ENCODE peak calls at places on chromosomes 2 and 18, in nine cellular contexts. W, R, E, S, F, C, G, H and Q are unnamed samples.

GRCh38 chr2:110903548-110903947 is 171.2 kb downstream of the ACOXL start:
- DNase-seq in H (no peak), G (no peak), C (no peak), R (no peak), W (no peak), E (no peak), S (no peak), F (no peak), Q (peak; percentile 60)

GRCh38 chr2:26173596-26174482 is 951 bp downstream of the GAREM2 start:
- DNase-seq in R (no peak), F (no peak), G (no peak), S (no peak), E (no peak), W (no peak), H (no peak), C (no peak), Q (peak; percentile 43)

GRCh38 chr2:71156531-71156930 is 26.1 kb downstream of the MPHOSPH10 start:
- DNase-seq in G (no peak), S (peak; percentile 24), F (no peak), C (peak; percentile 23), W (peak; percentile 60), R (no peak), E (no peak), H (no peak), Q (no peak)

GRCh38 chr2:60948926-60949579 is 67.7 kb downstream of the REL start:
- DNase-seq in G (no peak), H (no peak), F (no peak), W (peak; percentile 29), R (no peak), C (peak; percentile 35), E (no peak), S (peak; percentile 55), Q (no peak)

GRCh38 chr18:9400197-9400596 is 65.6 kb downstream of the TWSG1 start:
- DNase-seq in G (no peak), C (no peak), H (no peak), R (no peak), S (no peak), F (no peak), W (no peak), E (no peak), Q (no peak)

GRCh38 chr2:2671826-2672225 is 340.8 kb upstream of the MYT1L start:
- DNase-seq in C (no peak), E (no peak), G (no peak), W (no peak), R (no peak), S (no peak), F (no peak), H (no peak), Q (no peak)

GRCh38 chr18:13003466-13003896 is 12.3 kb downstream of the CEP192 start:
- DNase-seq in C (peak; percentile 80), W (peak; percentile 91), R (no peak), G (peak; percentile 93), H (no peak), F (peak; percentile 14), E (no peak), S (peak; percentile 86), Q (peak; percentile 51)

GRCh38 chr2:1817256-1818127 is 73.2 kb upstream of the PXDN start:
- DNase-seq in H (peak; percentile 36), G (peak; percentile 7), C (peak; percentile 98), F (peak; percentile 46), S (peak; percentile 68), R (peak; percentile 84), E (peak; percentile 93), W (peak; percentile 100), Q (peak; percentile 79)

GRCh38 chr18:30957086-30957485 is 85.5 kb downstream of the DSC3 start:
- DNase-seq in R (no peak), G (no peak), C (no peak), H (no peak), S (peak; percentile 19), W (no peak), F (no peak), E (no peak), Q (no peak)

GRCh38 chr18:40935423-40935822 is 1019.6 kb upstream of the PIK3C3 start:
- DNase-seq in F (no peak), R (no peak), W (peak; percentile 33), G (peak; percentile 40), S (peak; percentile 42), H (no peak), E (no peak), C (peak; percentile 15), Q (no peak)

GRCh38 chr2:37590119-37590571 is 81.3 kb downstream of the CDC42EP3 start:
- DNase-seq in S (peak; percentile 94), H (no peak), E (peak; percentile 55), C (peak; percentile 61), G (no peak), W (peak; percentile 95), R (no peak), F (no peak), Q (no peak)

GRCh38 chr2:179262077-179262660 is 2.5 kb downstream of the SESTD1 start:
- DNase-seq in W (peak; percentile 20), S (no peak), H (no peak), R (no peak), C (no peak), G (no peak), F (no peak), E (no peak), Q (no peak)

GRCh38 chr18:39596891-39597290 is 2031.3 kb upstream of the CELF4 start:
- DNase-seq in S (no peak), C (no peak), E (no peak), H (no peak), F (no peak), G (no peak), R (no peak), W (peak; percentile 6), Q (peak; percentile 53)

GRCh38 chr18:46152436-46152807 is 48.2 kb downstream of the HAUS1 start:
- DNase-seq in S (peak; percentile 71), W (peak; percentile 86), R (no peak), E (no peak), C (peak; percentile 83), F (no peak), H (no peak), G (no peak), Q (no peak)

GRCh38 chr2:111028720-111029119 is 92.0 kb upstream of the BCL2L11 start:
- DNase-seq in G (peak; percentile 56), C (no peak), W (peak; percentile 3), R (no peak), S (no peak), E (no peak), F (peak; percentile 22), H (no peak), Q (no peak)

GRCh38 chr18:28584726-28585125 is 407.8 kb upstream of the CDH2 start:
- DNase-seq in W (peak; percentile 74), F (no peak), S (peak; percentile 95), E (no peak), H (no peak), G (no peak), R (no peak), C (peak; percentile 65), Q (no peak)

GRCh38 chr2:105873721-105874120 is 129.0 kb downstream of the NCK2 start:
- DNase-seq in H (no peak), R (no peak), W (peak; percentile 83), E (no peak), C (peak; percentile 89), F (peak; percentile 79), S (peak; percentile 92), G (no peak), Q (no peak)

GRCh38 chr2:144131042-144131441 is 388.9 kb downstream of the ZEB2 start:
- DNase-seq in H (no peak), F (no peak), C (peak; percentile 85), S (peak; percentile 77), G (no peak), W (peak; percentile 52), R (no peak), E (no peak), Q (no peak)

GRCh38 chr2:12606472-12607000 is 110.2 kb upstream of the TRIB2 start:
- DNase-seq in H (no peak), W (peak; percentile 69), S (peak; percentile 65), E (no peak), F (no peak), G (no peak), R (no peak), C (peak; percentile 66), Q (no peak)

GRCh38 chr2:88481937-88482336 is 29.4 kb upstream of the FOXI3 start:
- DNase-seq in C (peak; percentile 37), F (no peak), G (no peak), S (peak; percentile 64), R (no peak), W (peak; percentile 44), H (no peak), E (no peak), Q (no peak)

GRCh38 chr2:168311265-168311925 is 64.0 kb upstream of the STK39 start:
- DNase-seq in W (no peak), R (no peak), G (no peak), F (no peak), S (no peak), E (no peak), C (no peak), H (no peak), Q (no peak)

GRCh38 chr2:68901199-68901515 is 30.0 kb upstream of the BMP10 start:
- DNase-seq in R (no peak), S (peak; percentile 57), G (peak; percentile 57), E (no peak), C (peak; percentile 42), W (peak; percentile 25), H (no peak), F (no peak), Q (no peak)

GRCh38 chr2:105112345-105112744 is 74.5 kb downstream of the MRPS9 start:
- DNase-seq in W (no peak), F (no peak), C (no peak), G (no peak), R (no peak), E (no peak), S (no peak), H (no peak), Q (no peak)

GRCh38 chr2:227506456-227506855 is 34.5 kb downstream of the AGFG1 start:
- DNase-seq in F (no peak), W (no peak), E (no peak), R (no peak), C (no peak), H (no peak), G (no peak), S (no peak), Q (no peak)

GRCh38 chr18:42298744-42299685 is 344.0 kb downstream of the PIK3C3 start:
- DNase-seq in W (peak; percentile 65), G (peak; percentile 75), F (peak; percentile 60), E (peak; percentile 76), H (peak; percentile 8), S (peak; percentile 78), R (peak; percentile 76), C (peak; percentile 66), Q (peak; percentile 81)

GRCh38 chr2:74205586-74205985 is 7.2 kb downstream of the MTHFD2 start:
- DNase-seq in R (no peak), E (no peak), S (peak; percentile 11), C (no peak), F (no peak), H (no peak), G (peak; percentile 41), W (no peak), Q (peak; percentile 83)

GRCh38 chr2:45975752-45976517 is 321.3 kb upstream of the EPAS1 start:
- DNase-seq in H (no peak), S (no peak), W (no peak), G (no peak), C (no peak), E (no peak), R (no peak), F (no peak), Q (no peak)

GRCh38 chr2:151862688-151863087 is 34.5 kb upstream of the ARL5A start:
- DNase-seq in R (no peak), H (no peak), G (no peak), E (no peak), S (no peak), W (no peak), C (no peak), F (no peak), Q (no peak)